ENCODE peak calls at places on chromosomes 7 and 10, in nine cellular contexts. G is stomach, H is A549, J is ovary, P is sigmoid colon, W is upper lobe of left lung, N is tibial nerve, R is H1, A is suprapubic skin. F is an unnamed sample.

GRCh38 chr7:50939026-50939425 is 156.3 kb upstream of the GRB10 start:
- DNase-seq in J (no peak), R (no peak), G (no peak), A (no peak), P (no peak), H (no peak), W (no peak), N (no peak), F (no peak)

GRCh38 chr7:17033245-17033644 is 151.5 kb upstream of the AGR3 start:
- DNase-seq in J (no peak), A (no peak), P (no peak), R (no peak), N (no peak), H (no peak), W (peak; percentile 72), G (peak; percentile 71), F (no peak)

GRCh38 chr7:82015751-82016150 is 245.9 kb upstream of the HGF start:
- DNase-seq in H (peak; percentile 37), A (no peak), W (no peak), P (no peak), N (no peak), J (no peak), G (no peak), R (no peak), F (no peak)

GRCh38 chr7:102875700-102876192 is 37.1 kb upstream of the LRRC17 start:
- DNase-seq in P (no peak), R (no peak), J (no peak), N (no peak), G (peak; percentile 27), H (peak; percentile 97), A (no peak), W (no peak), F (no peak)

GRCh38 chr10:80924063-80924952 is 386.6 kb downstream of the SH2D4B start:
- DNase-seq in G (peak; percentile 41), J (peak; percentile 20), H (peak; percentile 51), R (peak; percentile 77), N (peak; percentile 71), W (no peak), P (no peak), A (no peak), F (no peak)

GRCh38 chr10:130341325-130341724 is 205.1 kb downstream of the GLRX3 start:
- DNase-seq in G (no peak), H (no peak), J (no peak), P (no peak), R (peak; percentile 65), N (no peak), W (no peak), A (no peak), F (no peak)

GRCh38 chr10:30986027-30986672 is 45.5 kb downstream of the ZNF438 start:
- DNase-seq in R (no peak), J (no peak), A (no peak), H (no peak), P (no peak), G (no peak), N (no peak), W (no peak), F (no peak)

GRCh38 chr7:94277236-94277635 is 117.5 kb upstream of the COL1A2 start:
- DNase-seq in A (no peak), R (no peak), G (no peak), J (no peak), H (no peak), W (no peak), N (no peak), P (no peak), F (no peak)

GRCh38 chr10:78458983-78459638 is 425.4 kb downstream of the RPS24 start:
- DNase-seq in J (no peak), N (no peak), H (peak; percentile 92), G (no peak), W (no peak), P (no peak), R (no peak), A (peak; percentile 16), F (no peak)

GRCh38 chr7:124162667-124163066 is 129.8 kb upstream of the TMEM229A start:
- DNase-seq in G (no peak), R (no peak), P (no peak), W (no peak), A (no peak), H (no peak), J (no peak), N (no peak), F (no peak)

GRCh38 chr7:22812350-22812749 is 10.3 kb downstream of the TOMM7 start:
- DNase-seq in J (no peak), A (no peak), G (no peak), N (no peak), H (no peak), R (no peak), P (no peak), W (no peak), F (no peak)

GRCh38 chr10:13984647-13985155 is 346.0 kb downstream of the FRMD4A start:
- DNase-seq in J (no peak), N (no peak), W (no peak), R (no peak), G (no peak), A (no peak), P (no peak), H (peak; percentile 43), F (no peak)

GRCh38 chr10:10892290-10892875 is 125.3 kb upstream of the CELF2 start:
- DNase-seq in G (no peak), R (no peak), H (no peak), A (no peak), N (no peak), J (no peak), P (no peak), W (no peak), F (no peak)

GRCh38 chr10:77036993-77037734 is 600.4 kb downstream of the KCNMA1 start:
- DNase-seq in W (no peak), J (no peak), A (no peak), G (no peak), H (peak; percentile 50), N (no peak), R (peak; percentile 65), P (no peak), F (no peak)

GRCh38 chr7:28507538-28508282 is 95.4 kb downstream of the CREB5 start:
- DNase-seq in J (no peak), R (no peak), H (no peak), G (no peak), A (no peak), N (no peak), P (no peak), W (no peak), F (no peak)
- TF ChIP-seq CTCF in J (no peak), R (no peak), H (no peak), G (no peak), A (no peak), N (peak; percentile 15), P (no peak), W (no peak), F (no peak)

GRCh38 chr7:46213154-46213537 is 292.1 kb upstream of the IGFBP3 start:
- DNase-seq in J (no peak), W (no peak), R (peak; percentile 11), G (no peak), N (no peak), A (no peak), H (no peak), P (no peak), F (peak; percentile 78)

GRCh38 chr7:46218461-46219202 is 297.6 kb upstream of the IGFBP3 start:
- DNase-seq in A (no peak), P (no peak), J (no peak), N (no peak), R (no peak), W (no peak), H (no peak), G (no peak), F (no peak)

GRCh38 chr7:46212425-46213153 is 291.5 kb upstream of the IGFBP3 start:
- DNase-seq in H (no peak), R (peak; percentile 20), N (no peak), W (no peak), A (no peak), G (no peak), J (no peak), P (no peak), F (peak; percentile 83)

GRCh38 chr7:46214526-46214925 is 293.5 kb upstream of the IGFBP3 start:
- DNase-seq in G (no peak), W (no peak), J (no peak), R (no peak), P (no peak), N (no peak), A (no peak), H (no peak), F (no peak)

GRCh38 chr7:46215987-46216567 is 295.0 kb upstream of the IGFBP3 start:
- DNase-seq in G (peak; percentile 67), R (peak; percentile 41), J (no peak), W (no peak), N (no peak), P (no peak), H (no peak), A (no peak), F (peak; percentile 79)
- TF ChIP-seq EP300 in G (no peak), R (no peak), J (no peak), W (no peak), N (no peak), P (no peak), H (no peak), A (no peak), F (no peak)

GRCh38 chr10:4635394-4635793 is 190.6 kb upstream of the AKR1E2 start:
- DNase-seq in N (no peak), W (no peak), R (no peak), H (no peak), G (no peak), A (no peak), P (no peak), J (no peak), F (no peak)
- H3K27ac ChIP-seq in N (no peak overlapping the region), W (no peak overlapping the region), R (no peak overlapping the region), H (no peak overlapping the region), G (no peak overlapping the region), A (no peak overlapping the region), P (no peak overlapping the region), J (no peak overlapping the region), F (peak overlapping the region; percentile 48)

GRCh38 chr10:47294501-47294900 is 5.5 kb upstream of the GDF10 start:
- DNase-seq in P (peak; percentile 50), G (peak; percentile 15), H (no peak), N (no peak), R (no peak), W (no peak), J (no peak), A (peak; percentile 22), F (no peak)

GRCh38 chr10:47296111-47296894 is 3.7 kb upstream of the GDF10 start:
- DNase-seq in H (no peak), J (no peak), W (no peak), G (peak; percentile 21), A (peak; percentile 69), P (peak; percentile 65), R (no peak), N (peak; percentile 48), F (no peak)

GRCh38 chr10:47295411-47295810 is 4.6 kb upstream of the GDF10 start:
- DNase-seq in A (peak; percentile 44), N (no peak), J (no peak), G (peak; percentile 2), H (no peak), R (no peak), W (no peak), P (peak; percentile 43), F (no peak)

GRCh38 chr10:47291682-47292081 is 8.3 kb upstream of the GDF10 start:
- DNase-seq in N (peak; percentile 47), H (no peak), R (no peak), W (no peak), G (no peak), A (no peak), P (peak; percentile 58), J (no peak), F (no peak)

DNA sequence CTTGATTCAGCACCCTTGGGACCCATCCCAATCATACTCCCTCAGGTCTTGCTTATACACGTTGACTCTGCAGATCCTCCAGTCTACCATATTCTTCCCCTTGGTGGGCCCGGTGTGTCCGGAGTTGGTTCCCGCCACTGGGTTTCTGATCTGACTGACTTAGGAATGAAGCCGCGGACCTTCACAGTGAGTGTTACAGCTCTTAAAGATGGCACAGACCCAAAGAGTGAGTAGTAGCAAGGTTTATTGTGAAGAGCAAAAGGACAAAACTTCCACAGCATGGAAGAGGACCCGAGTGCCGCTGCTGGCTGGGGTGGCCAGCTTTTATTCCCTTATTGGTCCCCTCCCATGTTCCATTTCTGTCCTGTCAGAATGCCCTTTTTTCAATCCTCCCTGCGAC is 5.9 kb upstream of the GDF10 start:
- DNase-seq in J (no peak), W (no peak), P (no peak), H (no peak), R (no peak), N (no peak), A (no peak), G (peak; percentile 7), F (no peak)
- TF ChIP-seq CTCF in J (no peak), W (no peak), P (no peak), H (no peak), R (no peak), N (no peak), A (no peak), G (no peak), F (no peak)